ENCODE peak calls at places on chromosomes 3 and 15, in five cellular contexts. X is HT-29; G is activated CD4-positive, alpha-beta memory T cell treated with anti-CD3 and anti-CD28 coated beads for 36 hours; Z is glomerular endothelial cell; S is foreskin keratinocyte. H is an unnamed sample.

GRCh38 chr3:57274845-57275244 is 17.6 kb downstream of the ASB14 start:
- DNase-seq in X (no peak), G (no peak), Z (no peak), S (no peak), H (no peak)

GRCh38 chr3:38479431-38480092 is 16.6 kb upstream of the EXOG start:
- DNase-seq in Z (peak; percentile 37), S (no peak), X (peak; percentile 64), G (peak; percentile 58), H (peak; percentile 83)

GRCh38 chr3:174697310-174697709 is 161.8 kb upstream of the NAALADL2 start:
- DNase-seq in Z (no peak), G (no peak), X (no peak), S (no peak), H (no peak)

GRCh38 chr3:161630791-161631190 is 134.2 kb downstream of the OTOL1 start:
- DNase-seq in Z (no peak), S (no peak), X (no peak), G (no peak), H (peak; percentile 42)

GRCh38 chr3:111392911-111393351 is 149.1 kb upstream of the CD96 start:
- DNase-seq in G (peak; percentile 45), S (peak; percentile 75), X (peak; percentile 79), Z (no peak), H (no peak)

GRCh38 chr3:189233225-189233858 is 61.6 kb downstream of the TPRG1 start:
- DNase-seq in G (peak; percentile 44), X (peak; percentile 86), S (peak; percentile 31), Z (peak; percentile 2), H (peak; percentile 81)

GRCh38 chr3:10520118-10520517 is 14.7 kb upstream of the ATP2B2 start:
- DNase-seq in G (no peak), X (no peak), Z (no peak), S (no peak), H (no peak)

GRCh38 chr15:88982304-88982945 is 69.2 kb upstream of the MFGE8 start:
- DNase-seq in Z (no peak), X (no peak), G (no peak), S (no peak), H (peak; percentile 54)

GRCh38 chr3:47421741-47422649 is 41.2 kb downstream of the PTPN23 start:
- DNase-seq in S (no peak), X (peak; percentile 55), Z (no peak), G (peak; percentile 47), H (no peak)

GRCh38 chr15:26773485-26773877 is 615 bp upstream of the GABRB3 start:
- DNase-seq in G (no peak), X (no peak), Z (no peak), S (no peak), H (peak; percentile 10)

GRCh38 chr3:86702381-86702958 is 288.5 kb downstream of the VGLL3 start:
- DNase-seq in G (no peak), Z (no peak), S (no peak), X (no peak), H (no peak)

GRCh38 chr3:53750253-53751210 is 95.7 kb downstream of the CHDH start:
- DNase-seq in G (peak; percentile 32), S (no peak), Z (no peak), X (no peak), H (no peak)

GRCh38 chr3:50473768-50474167 is 29.7 kb downstream of the CACNA2D2 start:
- DNase-seq in S (no peak), G (no peak), Z (no peak), X (no peak), H (no peak)

GRCh38 chr3:40913192-40913591 is 286.1 kb upstream of the CTNNB1 start:
- DNase-seq in S (no peak), Z (no peak), X (no peak), G (no peak), H (no peak)

GRCh38 chr3:160400048-160400630 is 689 bp downstream of the SMC4 start:
- DNase-seq in S (no peak), G (peak; percentile 46), X (peak; percentile 65), Z (no peak), H (peak; percentile 54)